ENCODE peak calls at places on chromosomes 4 and X, in four cellular contexts. One of them, this sample, is unnamed.
A peak's percentile ranks its signal among the peaks of the same experiment; 100 is the strongest.

GRCh38 chr4:26150948-26151347 is 169.9 kb upstream of the RBPJ start:
- DNase-seq in left cardiac atrium: no peak
- DNase-seq in HFF-Myc: no peak
- DNase-seq in tibial artery: no peak
- DNase-seq in this sample: no peak

GRCh38 chrX:10160221-10160620 is 3.4 kb downstream of the CLCN4 start:
- DNase-seq in left cardiac atrium: no peak
- DNase-seq in HFF-Myc: no peak
- DNase-seq in tibial artery: no peak
- DNase-seq in this sample: no peak

GRCh38 chr4:156595041-156595440 is 376.6 kb downstream of the PDGFC start:
- DNase-seq in left cardiac atrium: no peak
- DNase-seq in HFF-Myc: no peak
- DNase-seq in tibial artery: no peak
- DNase-seq in this sample: no peak

GRCh38 chr4:781493-782216 is 44.3 kb downstream of the CPLX1 start:
- DNase-seq in left cardiac atrium: peak; percentile 98
- DNase-seq in HFF-Myc: peak; percentile 95
- DNase-seq in tibial artery: peak; percentile 100
- DNase-seq in this sample: peak; percentile 99

GRCh38 chr4:7719354-7720174 is 220.1 kb downstream of the AFAP1 start:
- DNase-seq in left cardiac atrium: peak; percentile 63
- DNase-seq in HFF-Myc: no peak
- DNase-seq in tibial artery: no peak
- DNase-seq in this sample: peak; percentile 77

GRCh38 chr4:112517067-112517588 is 1.1 kb upstream of the NEUROG2 start:
- DNase-seq in left cardiac atrium: no peak
- DNase-seq in HFF-Myc: no peak
- DNase-seq in tibial artery: no peak
- DNase-seq in this sample: no peak

GRCh38 chr4:10737335-10737734 is 52.8 kb upstream of the CLNK start:
- DNase-seq in left cardiac atrium: no peak
- DNase-seq in HFF-Myc: no peak
- DNase-seq in tibial artery: no peak
- DNase-seq in this sample: no peak

GRCh38 chrX:7164174-7164573 is 16.2 kb upstream of the PUDP start:
- DNase-seq in left cardiac atrium: no peak
- DNase-seq in HFF-Myc: no peak
- DNase-seq in tibial artery: no peak
- DNase-seq in this sample: no peak

GRCh38 chr4:63430105-63430504 is 979.1 kb downstream of the TECRL start:
- DNase-seq in left cardiac atrium: no peak
- DNase-seq in HFF-Myc: no peak
- DNase-seq in tibial artery: no peak
- DNase-seq in this sample: no peak

GRCh38 chrX:87941841-87942240 is 424.2 kb downstream of the KLHL4 start:
- DNase-seq in left cardiac atrium: no peak
- DNase-seq in HFF-Myc: no peak
- DNase-seq in tibial artery: no peak
- DNase-seq in this sample: no peak

GRCh38 chr4:167595898-167596297 is 361.6 kb upstream of the SPOCK3 start:
- DNase-seq in left cardiac atrium: no peak
- DNase-seq in HFF-Myc: no peak
- DNase-seq in tibial artery: no peak
- DNase-seq in this sample: no peak

GRCh38 chr4:4869731-4870483 is 10.4 kb downstream of the MSX1 start:
- DNase-seq in left cardiac atrium: no peak
- DNase-seq in HFF-Myc: no peak
- DNase-seq in tibial artery: no peak
- DNase-seq in this sample: no peak

GRCh38 chr4:86895692-86896488 is 3.7 kb upstream of the C4orf36 start:
- DNase-seq in left cardiac atrium: no peak
- DNase-seq in HFF-Myc: no peak
- DNase-seq in tibial artery: no peak
- DNase-seq in this sample: no peak

GRCh38 chr4:161522031-161522430 is 641.8 kb downstream of the FSTL5 start:
- DNase-seq in left cardiac atrium: no peak
- DNase-seq in HFF-Myc: no peak
- DNase-seq in tibial artery: no peak
- DNase-seq in this sample: no peak

GRCh38 chrX:39551748-39552147 is 546.0 kb downstream of the BCOR start:
- DNase-seq in left cardiac atrium: no peak
- DNase-seq in HFF-Myc: no peak
- DNase-seq in tibial artery: no peak
- DNase-seq in this sample: no peak

GRCh38 chr4:69836321-69836720 is 23.6 kb downstream of the SULT1E1 start:
- DNase-seq in left cardiac atrium: no peak
- DNase-seq in HFF-Myc: no peak
- DNase-seq in tibial artery: no peak
- DNase-seq in this sample: no peak

GRCh38 chr4:47913858-47914218 is 545 bp downstream of the NFXL1 start:
- DNase-seq in left cardiac atrium: peak; percentile 47
- DNase-seq in HFF-Myc: no peak
- DNase-seq in tibial artery: peak; percentile 71
- DNase-seq in this sample: peak; percentile 68

GRCh38 chr4:52946811-52947210 is 84.7 kb downstream of the RASL11B start:
- DNase-seq in left cardiac atrium: no peak
- DNase-seq in HFF-Myc: no peak
- DNase-seq in tibial artery: no peak
- DNase-seq in this sample: no peak

GRCh38 chr4:82491251-82491960 is 61.0 kb downstream of the ENOPH1 start:
- DNase-seq in left cardiac atrium: no peak
- DNase-seq in HFF-Myc: no peak
- DNase-seq in tibial artery: no peak
- DNase-seq in this sample: no peak

GRCh38 chrX:13778916-13779315 is 38.0 kb downstream of the GPM6B start:
- DNase-seq in left cardiac atrium: no peak
- DNase-seq in HFF-Myc: peak; percentile 16
- DNase-seq in tibial artery: no peak
- DNase-seq in this sample: no peak

GRCh38 chr4:9800878-9801277 is 19.4 kb downstream of the DRD5 start:
- DNase-seq in left cardiac atrium: no peak
- DNase-seq in HFF-Myc: no peak
- DNase-seq in tibial artery: no peak
- DNase-seq in this sample: no peak

This sample was measured in ovary.